ENCODE peak calls at places on chromosome 17, in four cellular contexts. L is tibial artery; W is adipocyte; F is CD4-positive, alpha-beta memory T cell. R is an unnamed sample. For H3K27me3 and H3K36me3, the result is how much of the 10 kb centered on the place peaks cover.

GRCh38 chr17:2789700-2790099 is 6.5 kb upstream of the RAP1GAP2 start:
- DNase-seq in W (no peak), L (no peak), F (no peak), R (no peak)

GRCh38 chr17:68462381-68463210 is 5.3 kb upstream of the WIPI1 start:
- DNase-seq in L (no peak), F (peak), W (peak), R (peak)

GRCh38 chr17:50565559-50566350 is 5.2 kb downstream of the CACNA1G start:
- DNase-seq in W (no peak), L (no peak), F (peak), R (peak)

GRCh38 chr17:55162556-55162946 is 102.2 kb upstream of the HLF start:
- DNase-seq in L (no peak), W (no peak), F (no peak), R (no peak)

GRCh38 chr17:28182559-28182958 is 136.4 kb upstream of the TMEM97 start:
- DNase-seq in F (no peak), W (no peak), L (no peak), R (no peak)

GRCh38 chr17:50596191-50597037 is 35.9 kb downstream of the CACNA1G start:
- DNase-seq in L (no peak), W (no peak), F (no peak), R (peak)

GRCh38 chr17:41935641-41936040 is 5.2 kb downstream of the ODAD4 start:
- DNase-seq in W (no peak), F (no peak), L (no peak), R (no peak)

GRCh38 chr17:39208893-39209292 is 8.8 kb downstream of the RPL19 start:
- DNase-seq in L (peak), F (no peak), W (no peak), R (peak)

GRCh38 chr17:33509331-33509730 is 216.2 kb upstream of the ASIC2 start:
- DNase-seq in F (no peak), L (no peak), W (no peak), R (no peak)

GRCh38 chr17:55704412-55704811 is 18.3 kb downstream of the TMEM100 start:
- DNase-seq in L (no peak), W (no peak), F (no peak), R (no peak)

GRCh38 chr17:67183531-67183930 is 61.5 kb downstream of the HELZ start:
- DNase-seq in L (no peak), F (no peak), W (peak), R (no peak)

GRCh38 chr17:81309140-81309858 is 14.2 kb upstream of the SLC38A10 start:
- DNase-seq in F (no peak), L (peak), W (peak), R (peak)

GRCh38 chr17:75511610-75512575 is 3.4 kb downstream of the CASKIN2 start:
- DNase-seq in W (no peak), F (no peak), L (no peak), R (no peak)

GRCh38 chr17:65109990-65110680 is 27.0 kb upstream of the RGS9 start:
- DNase-seq in F (no peak), W (no peak), L (no peak), R (no peak)

GRCh38 chr17:36849871-36850348 is 87.4 kb upstream of the LHX1 start:
- DNase-seq in W (no peak), L (no peak), F (no peak), R (peak)

GRCh38 chr17:77802811-77803220 is 155.7 kb upstream of the TNRC6C start:
- DNase-seq in L (peak), W (peak), F (no peak), R (peak)

GRCh38 chr17:77803726-77804125 is 154.8 kb upstream of the TNRC6C start:
- DNase-seq in W (no peak), F (no peak), L (no peak), R (no peak)

GRCh38 chr17:77800832-77801231 is 157.7 kb upstream of the TNRC6C start:
- DNase-seq in W (no peak), L (no peak), F (no peak), R (no peak)

GRCh38 chr17:77801545-77802332 is 156.8 kb upstream of the TNRC6C start:
- DNase-seq in L (no peak), F (no peak), W (no peak), R (no peak)

DNA sequence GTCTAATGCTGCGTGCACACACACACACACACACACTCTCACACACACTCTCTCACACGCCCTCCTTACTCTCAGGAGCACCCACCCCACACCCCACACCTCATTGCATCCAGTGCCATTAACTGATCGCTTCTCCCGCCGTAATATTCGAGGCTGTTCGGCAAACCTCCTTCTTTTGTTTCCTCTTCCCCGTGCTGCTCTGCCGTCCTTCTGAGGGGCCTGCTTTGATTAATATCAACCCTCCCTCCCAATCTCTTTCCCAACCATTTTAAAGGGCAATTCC is 156.2 kb upstream of the TNRC6C start:
- DNase-seq in L (no peak), F (no peak), W (no peak), R (no peak)
- H3K27me3 ChIP-seq in L (under half), F (under half), W (under half), R (under half)

GRCh38 chr17:19003966-19004600 is 481 bp downstream of the FAM83G start:
- DNase-seq in L (no peak), F (peak), W (peak), R (peak)
- H3K4me3 ChIP-seq in L (peak), F (peak), W (peak), R (peak)

GRCh38 chr17:4064366-4064765 is 78.5 kb downstream of the ZZEF1 start:
- DNase-seq in L (no peak), W (no peak), F (no peak), R (no peak)
- H3K36me3 ChIP-seq in L (half or more), W (half or more), F (half or more), R (under half)

GRCh38 chr17:34645636-34646035 is 66.3 kb downstream of the TMEM132E start:
- DNase-seq in W (no peak), F (no peak), L (no peak), R (no peak)
- H3K27me3 ChIP-seq in W (half or more), F (under half), L (under half), R (under half)

DNA sequence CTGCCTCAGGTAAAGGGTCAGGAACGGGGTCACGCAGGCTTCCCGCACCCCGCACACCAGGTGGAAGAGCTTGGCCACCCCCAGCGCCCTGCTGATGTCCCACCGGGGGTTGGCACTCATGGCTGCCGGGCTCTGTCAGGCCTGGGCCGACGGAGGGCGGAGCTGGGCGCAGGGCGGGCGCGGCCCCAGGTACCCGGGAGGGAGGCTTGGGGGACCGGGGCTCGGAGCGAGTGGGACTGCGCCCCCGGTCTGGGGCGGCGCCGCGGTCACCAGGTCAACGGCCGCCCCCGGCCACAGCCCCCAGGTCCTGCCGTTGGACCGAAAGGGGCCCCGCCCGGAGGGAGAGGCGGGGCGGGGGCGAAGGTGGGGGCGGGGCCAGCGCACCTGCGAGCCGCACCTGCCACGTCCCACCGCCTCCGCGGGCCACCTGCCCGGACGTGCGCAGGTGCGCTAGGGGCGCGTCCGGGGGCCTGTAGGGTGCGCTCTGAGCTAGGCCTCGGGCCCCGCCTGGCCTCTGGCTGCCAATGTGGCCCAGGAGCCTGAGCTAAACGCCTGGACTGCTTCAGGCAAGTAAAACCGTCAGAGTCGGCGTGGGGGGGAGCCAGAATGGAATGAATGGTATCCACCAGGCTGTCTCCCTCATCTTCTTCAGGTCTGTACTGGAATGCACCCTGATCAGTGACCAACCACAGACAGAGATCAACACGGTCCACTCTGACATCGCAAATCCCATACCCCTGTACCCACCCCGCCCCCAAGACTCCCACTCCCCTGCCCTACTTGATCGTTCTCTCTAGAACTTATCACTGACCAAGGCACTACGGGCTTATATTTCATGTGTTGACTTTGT is at the start of gene MFSD6L:
- DNase-seq in F (no peak), W (no peak), L (no peak), R (peak)
- H3K4me3 ChIP-seq in F (no peak), W (no peak), L (no peak), R (peak)

GRCh38 chr17:15513859-15514446 is 46.5 kb upstream of the CDRT4 start:
- DNase-seq in F (no peak), L (no peak), W (no peak), R (no peak)
- H3K36me3 ChIP-seq in F (under half), L (under half), W (under half), R (under half)

R was measured in H7.